ENCODE peak calls at places on chromosomes 2 and 18, in eight cellular contexts. F is choroid plexus epithelial cell; M is CD8-positive, alpha-beta T cell; Q is tibial artery; A is IMR-90; O is fibroblast of mammary gland; P is brain microvascular endothelial cell; V is GM13976. W is an unnamed sample.

GRCh38 chr2:26043862-26044736 is 10.2 kb downstream of the RAB10 start:
- DNase-seq in F (peak), M (no peak), Q (no peak), A (no peak), O (peak), P (no peak), V (peak), W (no peak)

GRCh38 chr18:79400091-79400590 is 4.4 kb downstream of the NFATC1 start:
- DNase-seq in F (no peak), M (peak), Q (peak), A (no peak), O (no peak), P (no peak), V (peak), W (no peak)

GRCh38 chr2:101758001-101758400 is 60.5 kb downstream of the MAP4K4 start:
- DNase-seq in F (no peak), M (no peak), Q (no peak), A (no peak), O (no peak), P (no peak), V (no peak), W (no peak)

GRCh38 chr2:238237441-238237840 is 2.4 kb downstream of the HES6 start:
- DNase-seq in F (no peak), M (no peak), Q (no peak), A (no peak), O (no peak), P (no peak), V (no peak), W (no peak)

GRCh38 chr2:127094509-127095366 is 12.2 kb downstream of the BIN1 start:
- DNase-seq in F (no peak), M (no peak), Q (peak), A (peak), O (no peak), P (no peak), V (no peak), W (no peak)

GRCh38 chr2:88068044-88068443 is 419 bp downstream of the SMYD1 start:
- DNase-seq in F (no peak), M (no peak), Q (no peak), A (no peak), O (no peak), P (no peak), V (no peak), W (no peak)

GRCh38 chr2:15031745-15032240 is 399.3 kb downstream of the LRATD1 start:
- DNase-seq in F (no peak), M (no peak), Q (no peak), A (no peak), O (no peak), P (no peak), V (peak), W (no peak)

GRCh38 chr2:126381081-126381480 is 274.9 kb upstream of the GYPC start:
- DNase-seq in F (no peak), M (no peak), Q (no peak), A (no peak), O (no peak), P (no peak), V (no peak), W (no peak)

GRCh38 chr2:151808258-151809072 is 19.8 kb downstream of the ARL5A start:
- DNase-seq in F (peak), M (no peak), Q (no peak), A (peak), O (peak), P (peak), V (no peak), W (no peak)

GRCh38 chr2:234853739-234854138 is 98.1 kb upstream of the SH3BP4 start:
- DNase-seq in F (peak), M (no peak), Q (no peak), A (peak), O (peak), P (peak), V (no peak), W (no peak)

GRCh38 chr2:149050188-149050587 is 11.7 kb downstream of the LYPD6B start:
- DNase-seq in F (peak), M (no peak), Q (no peak), A (peak), O (peak), P (no peak), V (peak), W (no peak)

GRCh38 chr18:42644729-42645131 is 470.8 kb downstream of the RIT2 start:
- DNase-seq in F (no peak), M (no peak), Q (no peak), A (no peak), O (no peak), P (peak), V (no peak), W (no peak)

GRCh38 chr2:21363364-21363763 is 239.6 kb downstream of the TDRD15 start:
- DNase-seq in F (no peak), M (no peak), Q (no peak), A (no peak), O (no peak), P (no peak), V (no peak), W (no peak)

GRCh38 chr2:199465988-199466703 is 8.4 kb upstream of the SATB2 start:
- DNase-seq in F (no peak), M (no peak), Q (no peak), A (no peak), O (no peak), P (no peak), V (peak), W (no peak)

GRCh38 chr2:231563378-231563961 is 29.2 kb upstream of the TEX44 start:
- DNase-seq in F (peak), M (no peak), Q (no peak), A (peak), O (peak), P (peak), V (peak), W (peak)

GRCh38 chr2:232658217-232658785 is 24.9 kb downstream of the EFHD1 start:
- DNase-seq in F (peak), M (no peak), Q (no peak), A (no peak), O (peak), P (no peak), V (no peak), W (no peak)

GRCh38 chr2:177207101-177207500 is 5.5 kb upstream of the HNRNPA3 start:
- DNase-seq in F (no peak), M (no peak), Q (no peak), A (no peak), O (no peak), P (no peak), V (peak), W (no peak)

GRCh38 chr2:20438334-20439192 is 8.3 kb upstream of the RHOB start:
- DNase-seq in F (peak), M (no peak), Q (peak), A (peak), O (peak), P (peak), V (no peak), W (no peak)

GRCh38 chr18:50582500-50582899 is 22.6 kb downstream of the MAPK4 start:
- DNase-seq in F (no peak), M (no peak), Q (no peak), A (no peak), O (no peak), P (no peak), V (no peak), W (no peak)

GRCh38 chr2:37615808-37616673 is 55.4 kb downstream of the CDC42EP3 start:
- DNase-seq in F (no peak), M (peak), Q (peak), A (no peak), O (no peak), P (no peak), V (no peak), W (no peak)

GRCh38 chr18:48563027-48563426 is 24.2 kb downstream of the CTIF start:
- DNase-seq in F (peak), M (no peak), Q (peak), A (peak), O (peak), P (peak), V (no peak), W (no peak)

GRCh38 chr2:85110991-85111560 is 22.1 kb upstream of the TCF7L1 start:
- DNase-seq in F (no peak), M (no peak), Q (no peak), A (peak), O (peak), P (no peak), V (no peak), W (no peak)

GRCh38 chr2:217249490-217250451 is 389.9 kb upstream of the TNP1 start:
- DNase-seq in F (peak), M (no peak), Q (peak), A (no peak), O (no peak), P (no peak), V (no peak), W (no peak)

GRCh38 chr2:8548065-8548870 is 133.6 kb upstream of the ID2 start:
- DNase-seq in F (no peak), M (no peak), Q (peak), A (no peak), O (no peak), P (no peak), V (no peak), W (no peak)

GRCh38 chr2:226772389-226773179 is 27.0 kb downstream of the IRS1 start:
- DNase-seq in F (peak), M (no peak), Q (no peak), A (peak), O (no peak), P (no peak), V (peak), W (no peak)

GRCh38 chr2:55155764-55156221 is 76.3 kb downstream of the CLHC1 start:
- DNase-seq in F (peak), M (no peak), Q (no peak), A (peak), O (peak), P (peak), V (no peak), W (no peak)

GRCh38 chr2:10349725-10350124 is 47.0 kb downstream of the HPCAL1 start:
- DNase-seq in F (no peak), M (no peak), Q (no peak), A (no peak), O (no peak), P (no peak), V (no peak), W (no peak)

GRCh38 chr2:10380048-10380926 is 67.8 kb downstream of the ODC1 start:
- DNase-seq in F (peak), M (no peak), Q (no peak), A (peak), O (peak), P (no peak), V (no peak), W (no peak)

GRCh38 chr2:227335713-227336112 is 10.7 kb downstream of the MFF start:
- DNase-seq in F (no peak), M (no peak), Q (no peak), A (no peak), O (no peak), P (no peak), V (no peak), W (no peak)

GRCh38 chr2:47519147-47519537 is 116.2 kb downstream of the MSH2 start:
- DNase-seq in F (no peak), M (no peak), Q (no peak), A (no peak), O (no peak), P (no peak), V (no peak), W (no peak)

GRCh38 chr2:47519604-47520301 is 116.8 kb downstream of the MSH2 start:
- DNase-seq in F (no peak), M (no peak), Q (no peak), A (no peak), O (no peak), P (no peak), V (no peak), W (no peak)

GRCh38 chr2:47521666-47522285 is 118.8 kb downstream of the MSH2 start:
- DNase-seq in F (no peak), M (no peak), Q (no peak), A (no peak), O (no peak), P (no peak), V (no peak), W (no peak)

GRCh38 chr2:47520302-47520630 is 117.3 kb downstream of the MSH2 start:
- DNase-seq in F (no peak), M (no peak), Q (no peak), A (no peak), O (no peak), P (no peak), V (no peak), W (no peak)

DNA sequence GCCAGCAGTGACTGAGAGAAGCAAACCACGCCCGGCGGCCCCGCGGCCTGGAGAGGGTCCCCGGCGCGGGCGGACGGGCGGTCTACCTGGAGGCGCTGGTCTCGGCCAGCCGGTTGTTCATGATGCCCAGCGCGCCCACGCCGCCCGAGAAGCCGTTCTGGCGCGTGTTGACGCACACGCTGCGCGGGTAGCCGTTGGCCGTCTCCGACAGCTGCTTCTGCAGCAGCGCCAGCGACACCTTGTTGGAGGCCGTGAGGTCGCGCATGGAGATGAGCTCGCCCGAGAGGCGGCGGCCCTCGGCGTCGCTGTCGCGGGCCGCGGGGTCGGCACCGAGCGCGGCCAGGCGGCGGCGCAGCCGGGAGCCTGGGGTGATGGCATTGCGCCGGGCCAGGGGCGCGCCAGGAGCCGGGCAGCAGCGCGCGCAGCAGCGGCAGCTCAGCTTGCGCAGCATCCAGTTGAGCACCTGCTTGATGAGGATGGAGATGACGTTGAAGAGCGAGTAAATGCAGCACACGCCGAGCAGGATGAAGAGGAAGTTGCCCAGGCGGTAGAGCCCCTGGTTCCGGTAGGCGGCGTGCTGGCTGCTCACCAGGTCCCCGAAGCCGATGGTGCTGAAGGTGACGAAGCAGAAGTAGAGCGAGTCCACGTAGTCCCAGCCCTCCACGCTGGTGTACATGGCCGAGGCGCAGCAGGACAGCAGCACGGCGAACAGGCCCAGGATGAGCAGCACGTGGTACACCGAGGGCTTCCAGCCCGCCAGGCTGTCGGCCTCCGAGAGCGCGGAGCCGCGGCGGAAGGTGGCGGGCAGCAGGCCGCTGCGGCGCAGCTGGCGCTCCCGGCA is 118.1 kb downstream of the MSH2 start:
- DNase-seq in F (peak), M (peak), Q (no peak), A (peak), O (peak), P (peak), V (peak), W (no peak)
- TF ChIP-seq CTCF in F (peak), M (peak), Q (no peak), A (peak), O (no peak), P (peak), V (peak), W (no peak)

DNA sequence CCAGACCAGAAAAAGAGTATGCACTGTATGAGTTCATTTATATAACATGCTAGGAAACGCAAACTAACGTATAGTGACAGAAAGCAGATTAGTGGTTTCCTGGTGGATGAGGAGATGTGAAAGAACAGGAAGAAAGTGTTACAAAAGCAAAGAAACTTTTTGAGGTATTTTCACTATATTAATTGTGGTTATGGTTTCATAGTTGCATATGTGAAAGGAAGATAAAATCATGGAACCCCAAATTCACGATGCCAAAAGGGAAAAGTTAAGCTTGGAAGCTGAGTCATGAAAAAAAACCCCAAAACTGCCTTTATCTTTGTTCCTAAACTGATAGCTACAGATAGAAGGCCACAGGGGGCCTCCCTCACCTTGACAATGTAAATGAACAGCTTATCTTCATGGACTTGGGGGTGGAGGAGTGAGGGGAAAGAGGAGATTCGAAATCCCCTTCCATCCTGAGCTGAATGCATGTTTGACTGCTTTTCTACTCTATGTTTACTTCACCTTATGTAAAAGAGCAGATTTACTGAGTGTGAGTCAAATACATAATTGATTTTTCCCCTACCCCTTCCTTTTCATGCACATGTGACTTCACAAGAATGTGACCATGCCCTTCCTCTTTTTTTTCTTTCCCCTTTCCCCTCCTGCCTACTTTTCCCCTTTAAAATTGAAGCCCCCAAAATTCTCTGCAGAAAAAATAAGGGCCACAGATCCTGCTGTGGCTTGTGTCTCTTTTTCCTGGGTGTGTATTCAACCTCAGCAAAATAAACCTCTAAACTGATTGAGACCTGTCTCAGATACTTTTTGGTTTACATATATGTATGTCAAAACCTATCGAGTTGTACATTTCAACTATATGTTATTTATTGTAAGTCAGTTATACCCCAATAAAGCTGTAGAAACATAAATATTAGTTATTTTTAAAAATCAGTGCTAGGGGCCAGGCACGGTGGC is 100.1 kb upstream of the TLK1 start:
- DNase-seq in F (peak), M (no peak), Q (no peak), A (no peak), O (no peak), P (no peak), V (peak), W (no peak)
- TF ChIP-seq CTCF in F (no peak), M (no peak), Q (no peak), A (no peak), O (no peak), P (no peak), V (no peak), W (no peak)

GRCh38 chr2:121263996-121264715 is 20.8 kb downstream of the TFCP2L1 start:
- DNase-seq in F (no peak), M (no peak), Q (no peak), A (no peak), O (no peak), P (no peak), V (no peak), W (no peak)
- TF ChIP-seq CTCF in F (no peak), M (no peak), Q (no peak), A (no peak), O (no peak), P (no peak), V (no peak), W (peak)

GRCh38 chr2:121736462-121737336 is at the start of gene NIFK:
- DNase-seq in F (peak), M (peak), Q (peak), A (peak), O (peak), P (peak), V (peak), W (peak)

GRCh38 chr2:121736140-121736461 is 574 bp downstream of the NIFK start:
- DNase-seq in F (no peak), M (no peak), Q (no peak), A (no peak), O (no peak), P (no peak), V (no peak), W (no peak)

GRCh38 chr2:121731366-121731765 is 5.3 kb downstream of the NIFK start:
- DNase-seq in F (no peak), M (no peak), Q (no peak), A (no peak), O (no peak), P (no peak), V (no peak), W (no peak)

GRCh38 chr2:121740973-121741372 is 4.3 kb upstream of the NIFK start:
- DNase-seq in F (no peak), M (no peak), Q (no peak), A (no peak), O (no peak), P (no peak), V (no peak), W (no peak)

GRCh38 chr2:121735520-121736074 is 1.1 kb downstream of the NIFK start:
- DNase-seq in F (peak), M (no peak), Q (no peak), A (no peak), O (peak), P (no peak), V (no peak), W (no peak)
- TF ChIP-seq CTCF in F (peak), M (no peak), Q (no peak), A (peak), O (no peak), P (peak), V (no peak), W (no peak)

DNA sequence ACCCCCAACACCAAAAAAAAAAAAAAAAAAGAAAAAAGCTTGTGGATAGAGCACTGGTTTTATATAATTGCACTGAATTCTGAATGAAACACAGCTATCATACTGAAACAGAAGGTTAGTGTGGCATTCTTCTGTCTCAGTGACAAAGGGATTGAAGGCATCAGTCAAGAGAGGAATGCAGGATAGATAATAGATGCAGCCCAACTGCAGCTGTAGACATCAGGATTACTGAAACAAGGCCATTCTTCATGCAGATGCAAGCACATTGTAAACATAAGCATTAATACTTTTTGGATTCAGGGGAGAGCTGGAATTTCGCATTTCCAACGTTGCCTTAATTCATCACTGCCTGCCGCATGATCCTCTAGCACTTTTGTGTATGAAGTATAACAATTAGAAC is 897.4 kb upstream of the KLHL29 start:
- DNase-seq in F (no peak), M (no peak), Q (no peak), A (no peak), O (no peak), P (no peak), V (no peak), W (no peak)
- TF ChIP-seq CTCF in F (no peak), M (no peak), Q (no peak), A (no peak), O (no peak), P (no peak), V (no peak), W (no peak)

DNA sequence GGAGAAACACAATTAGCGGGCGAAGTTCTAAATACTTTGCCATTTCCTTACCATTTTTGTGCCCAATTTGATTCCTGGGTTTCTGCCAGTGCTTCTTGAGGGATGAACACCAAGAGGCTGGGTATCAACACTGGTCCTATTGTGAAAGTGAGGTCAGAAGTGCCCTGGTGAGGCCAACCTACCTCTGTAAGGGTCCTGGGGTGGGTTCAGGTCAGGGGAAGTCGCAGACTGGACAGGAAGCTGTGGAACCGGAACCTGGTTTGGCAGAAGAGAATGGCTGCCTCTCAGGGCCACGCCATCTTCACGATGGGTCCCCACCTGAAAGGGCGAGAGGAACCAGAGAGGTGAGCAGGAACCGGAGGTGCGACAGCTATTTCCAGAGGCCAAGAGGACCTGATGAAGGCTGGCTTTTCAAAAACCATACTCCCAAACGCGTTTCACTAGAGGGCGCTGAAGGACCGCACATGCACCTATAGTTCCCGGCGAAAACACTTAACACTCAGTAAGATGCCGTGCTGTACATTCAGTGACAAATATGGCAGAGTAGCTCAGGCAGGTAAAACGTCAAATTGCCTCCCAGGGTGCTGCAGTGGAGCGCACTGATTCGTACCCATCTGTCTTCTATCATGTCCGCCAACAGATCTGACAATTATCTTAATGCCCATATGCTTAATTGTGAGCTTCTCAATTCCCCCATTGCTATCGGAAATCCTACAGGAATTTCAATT is 275.3 kb upstream of the CCDC68 start:
- DNase-seq in F (peak), M (peak), Q (peak), A (peak), O (peak), P (peak), V (peak), W (peak)
- TF ChIP-seq CTCF in F (peak), M (peak), Q (peak), A (peak), O (peak), P (peak), V (peak), W (peak)